ENCODE peak calls at places on chromosomes 2 and 18, in four cellular contexts. X is HL-60, T is neural crest cell, U is mesothelial cell of epicardium. R is an unnamed sample.

GRCh38 chr2:234191819-234192407 is 141.4 kb downstream of the SPP2 start:
- DNase-seq in X (no peak), T (no peak), U (no peak), R (no peak)

GRCh38 chr18:23814977-23815614 is 125.8 kb downstream of the LAMA3 start:
- DNase-seq in X (no peak), T (no peak), U (no peak), R (no peak)

GRCh38 chr2:66305714-66306113 is 129.2 kb upstream of the MEIS1 start:
- DNase-seq in X (no peak), T (peak), U (no peak), R (no peak)

GRCh38 chr18:33495278-33495677 is 54.8 kb upstream of the CCDC178 start:
- DNase-seq in X (no peak), T (peak), U (peak), R (no peak)

GRCh38 chr2:184006998-184007397 is 591.3 kb upstream of the ZNF804A start:
- DNase-seq in X (no peak), T (no peak), U (no peak), R (no peak)

GRCh38 chr2:130766037-130766436 is 10.7 kb downstream of the AMER3 start:
- DNase-seq in X (no peak), T (no peak), U (no peak), R (no peak)

GRCh38 chr18:14962626-14963025 is 214.7 kb downstream of the ANKRD30B start:
- DNase-seq in X (no peak), T (no peak), U (no peak), R (no peak)

GRCh38 chr2:126307740-126308139 is 348.2 kb upstream of the GYPC start:
- DNase-seq in X (no peak), T (no peak), U (no peak), R (no peak)

GRCh38 chr18:61528961-61529360 is 195.7 kb downstream of the CDH20 start:
- DNase-seq in X (no peak), T (no peak), U (no peak), R (no peak)

GRCh38 chr2:130357864-130358263 is 2.0 kb downstream of the PTPN18 start:
- DNase-seq in X (no peak), T (no peak), U (no peak), R (no peak)

GRCh38 chr2:109063326-109063670 is 65.7 kb upstream of the SH3RF3 start:
- DNase-seq in X (peak), T (no peak), U (no peak), R (no peak)

GRCh38 chr18:70578480-70578879 is 289.6 kb downstream of the SOCS6 start:
- DNase-seq in X (no peak), T (peak), U (no peak), R (no peak)

GRCh38 chr2:41803361-41803760 is 244.5 kb upstream of the PKDCC start:
- DNase-seq in X (no peak), T (no peak), U (no peak), R (no peak)

GRCh38 chr18:76720683-76721082 is 101.7 kb upstream of the ZNF236 start:
- DNase-seq in X (peak), T (no peak), U (no peak), R (no peak)

GRCh38 chr18:7168408-7168807 is 50.8 kb upstream of the LAMA1 start:
- DNase-seq in X (no peak), T (no peak), U (no peak), R (no peak)

GRCh38 chr2:88016086-88016947 is at the start of gene RNU2-63P:
- DNase-seq in X (peak), T (peak), U (peak), R (no peak)
- TF ChIP-seq CTCF in X (no peak), T (no peak), U (no peak), R (no peak)

GRCh38 chr18:6052449-6052913 is 157.2 kb upstream of the TMEM200C start:
- DNase-seq in X (no peak), T (no peak), U (no peak), R (no peak)
- TF ChIP-seq CTCF in X (no peak), T (no peak), U (no peak), R (no peak)

GRCh38 chr2:235553291-235553690 is 59.4 kb downstream of the AGAP1 start:
- DNase-seq in X (no peak), T (no peak), U (no peak), R (no peak)

GRCh38 chr2:235550378-235550760 is 56.5 kb downstream of the AGAP1 start:
- DNase-seq in X (no peak), T (no peak), U (no peak), R (no peak)

GRCh38 chr2:235552671-235553070 is 58.8 kb downstream of the AGAP1 start:
- DNase-seq in X (no peak), T (no peak), U (no peak), R (no peak)

GRCh38 chr2:235550946-235551345 is 57.1 kb downstream of the AGAP1 start:
- DNase-seq in X (no peak), T (no peak), U (no peak), R (no peak)

GRCh38 chr2:235551965-235552364 is 58.1 kb downstream of the AGAP1 start:
- DNase-seq in X (no peak), T (peak), U (no peak), R (no peak)
- TF ChIP-seq CTCF in X (no peak), T (peak), U (no peak), R (no peak)

DNA sequence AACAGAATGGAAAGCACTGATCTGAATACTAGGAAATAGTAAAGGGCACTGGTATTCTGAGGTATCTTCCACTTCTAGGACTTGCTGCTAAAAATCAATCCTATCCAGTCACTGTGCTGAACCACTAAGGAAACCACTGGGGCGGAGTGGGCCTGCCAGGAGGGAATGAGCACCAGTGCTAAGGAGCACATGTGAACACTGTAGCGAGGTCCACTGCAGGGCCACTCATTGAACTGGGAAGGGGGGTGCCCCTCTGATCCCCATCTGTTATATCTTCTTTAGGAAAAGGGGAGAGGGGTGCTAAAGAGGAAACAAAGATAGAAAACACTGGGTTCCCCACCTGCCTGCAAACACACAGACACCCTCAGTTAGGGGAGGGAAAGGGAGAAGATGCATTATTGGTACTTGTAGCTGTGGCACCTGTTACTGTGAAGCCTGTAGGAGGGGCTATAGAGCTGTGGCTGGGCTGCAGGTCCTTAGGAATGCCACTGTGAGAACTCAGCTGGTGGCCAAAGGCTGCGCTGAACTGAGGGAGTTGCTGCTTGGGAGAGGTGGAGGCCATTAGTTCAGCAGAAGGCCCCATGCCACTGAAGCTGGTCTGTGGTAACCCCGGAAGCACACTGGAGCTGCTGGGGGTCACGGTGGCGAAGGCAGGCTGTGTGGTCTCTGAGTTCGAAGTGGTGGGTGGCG is 81.8 kb downstream of the INO80D start:
- DNase-seq in X (peak), T (no peak), U (no peak), R (no peak)
- TF ChIP-seq CTCF in X (peak), T (peak), U (no peak), R (peak)

GRCh38 chr2:7724336-7724735 is 807.1 kb downstream of the RNF144A start:
- DNase-seq in X (no peak), T (no peak), U (no peak), R (no peak)

GRCh38 chr2:7722212-7722910 is 805.1 kb downstream of the RNF144A start:
- DNase-seq in X (no peak), T (no peak), U (no peak), R (no peak)

GRCh38 chr2:7725850-7726242 is 808.6 kb downstream of the RNF144A start:
- DNase-seq in X (no peak), T (no peak), U (no peak), R (no peak)

GRCh38 chr2:7726989-7727388 is 809.8 kb downstream of the RNF144A start:
- DNase-seq in X (no peak), T (no peak), U (no peak), R (no peak)

GRCh38 chr2:7725132-7725849 is 808.1 kb downstream of the RNF144A start:
- DNase-seq in X (no peak), T (no peak), U (no peak), R (no peak)
- TF ChIP-seq CTCF in X (no peak), T (no peak), U (no peak), R (no peak)

DNA sequence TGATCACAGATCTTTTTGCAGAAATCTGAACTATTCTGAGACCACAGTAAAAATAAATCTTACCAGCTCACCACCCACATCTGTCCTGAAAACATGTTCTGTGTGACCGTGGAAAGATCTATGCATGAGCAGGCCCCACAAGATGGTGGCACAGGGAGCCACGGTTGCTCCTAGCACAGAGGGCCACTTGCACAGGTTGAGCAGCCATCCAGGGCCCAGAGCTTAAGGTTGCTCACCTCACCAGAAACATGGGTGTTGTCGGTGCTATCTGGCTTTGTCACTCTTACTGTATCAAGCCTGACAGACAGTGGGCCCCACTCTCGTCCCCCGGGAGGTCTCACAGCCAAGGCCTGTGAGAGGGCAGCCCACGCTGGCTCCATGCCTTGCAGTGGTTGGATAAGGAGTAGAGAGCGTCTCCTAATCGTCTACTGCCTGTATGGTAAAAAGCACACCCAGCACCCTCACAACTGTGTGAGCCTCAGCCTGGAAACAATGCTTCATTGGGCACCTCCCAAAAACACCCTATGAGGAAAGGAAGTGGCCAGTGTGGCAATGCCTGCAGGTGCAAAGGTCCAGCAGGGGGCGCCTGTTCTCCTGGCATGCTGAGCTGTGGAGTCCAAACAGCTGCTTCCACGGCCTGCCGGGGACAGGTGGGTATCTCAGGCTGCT is 19.6 kb downstream of the TUBB6 start:
- DNase-seq in X (peak), T (peak), U (peak), R (peak)
- TF ChIP-seq CTCF in X (peak), T (peak), U (peak), R (peak)

GRCh38 chr2:219279151-219279915 is at the start of gene DNAJB2:
- DNase-seq in X (peak), T (peak), U (peak), R (peak)
- TF ChIP-seq CTCF in X (no peak), T (no peak), U (peak), R (peak)

DNA sequence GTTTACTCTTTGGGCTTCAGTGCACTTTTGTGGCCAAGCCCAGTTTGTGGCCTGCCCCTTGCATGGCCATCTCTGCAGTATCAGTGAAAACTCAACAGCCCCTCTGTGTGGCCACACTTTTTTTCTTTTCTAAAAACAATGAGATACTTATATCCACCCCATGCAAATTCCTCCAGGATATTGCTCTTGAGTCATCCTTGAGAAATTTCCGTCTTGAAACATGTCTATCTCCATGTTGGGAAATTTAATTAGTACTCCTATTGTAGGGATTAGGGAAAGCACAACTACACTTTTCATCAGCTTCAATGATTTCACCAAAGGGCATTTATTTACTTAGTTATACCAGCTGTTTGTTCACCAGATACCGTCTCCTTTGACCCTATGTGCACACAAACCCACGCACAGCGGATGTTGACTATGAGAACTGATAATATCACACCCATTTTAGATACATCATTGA is 993.1 kb downstream of the TSN start:
- DNase-seq in X (no peak), T (no peak), U (no peak), R (no peak)
- TF ChIP-seq CTCF in X (no peak), T (no peak), U (no peak), R (no peak)

DNA sequence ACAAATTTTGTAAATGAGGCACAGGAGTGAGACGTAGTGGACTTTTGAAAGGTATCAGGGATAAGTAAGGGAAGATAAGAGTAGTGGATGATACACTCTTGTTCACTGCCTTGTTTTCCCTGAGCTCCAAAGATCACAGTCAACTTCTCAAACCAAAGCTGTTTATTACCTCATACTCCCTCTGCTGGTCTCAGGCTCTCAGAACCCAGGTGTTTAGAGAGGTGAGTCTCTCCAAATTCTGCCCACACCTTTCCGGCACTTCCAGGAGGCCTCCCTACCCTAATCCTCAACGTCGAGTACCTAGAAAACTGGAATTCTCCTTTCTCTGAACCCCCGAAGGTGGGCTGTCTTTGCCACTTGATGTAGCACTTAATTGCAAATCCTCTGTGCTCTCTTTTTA is 621.1 kb downstream of the BCL11A start:
- DNase-seq in X (no peak), T (no peak), U (no peak), R (no peak)
- TF ChIP-seq CTCF in X (no peak), T (no peak), U (no peak), R (no peak)

GRCh38 chr18:57218281-57218680 is 71.4 kb downstream of the BOD1L2 start:
- DNase-seq in X (no peak), T (no peak), U (no peak), R (no peak)

GRCh38 chr18:57220485-57220884 is 73.6 kb downstream of the BOD1L2 start:
- DNase-seq in X (no peak), T (no peak), U (no peak), R (no peak)

GRCh38 chr18:57221084-57221483 is 74.2 kb downstream of the BOD1L2 start:
- DNase-seq in X (no peak), T (no peak), U (no peak), R (no peak)

GRCh38 chr18:57223160-57223870 is 76.4 kb downstream of the BOD1L2 start:
- DNase-seq in X (no peak), T (no peak), U (no peak), R (no peak)
- TF ChIP-seq CTCF in X (no peak), T (no peak), U (no peak), R (no peak)

R was measured in CD14-positive monocyte.